ENCODE peak calls at places on chromosomes 11 and 22, in four cellular contexts. E, V, T and I are unnamed samples.

GRCh38 chr11:99865951-99866350 is 821.1 kb upstream of the ARHGAP42 start:
- DNase-seq in T (peak; percentile 0), V (no peak), E (peak; percentile 3), I (no peak)

GRCh38 chr22:27331526-27332281 is 469.9 kb downstream of the MN1 start:
- DNase-seq in E (no peak), T (peak; percentile 30), V (peak; percentile 72), I (no peak)

GRCh38 chr11:56214537-56214936 is 19.5 kb downstream of the OR5T2 start:
- DNase-seq in E (no peak), V (no peak), T (no peak), I (no peak)

GRCh38 chr11:6258571-6258998 is 1.1 kb upstream of the CCKBR start:
- DNase-seq in T (no peak), V (peak; percentile 64), E (peak; percentile 9), I (no peak)

GRCh38 chr22:48832592-48832991 is 995.1 kb downstream of the BRD1 start:
- DNase-seq in V (no peak), E (no peak), T (no peak), I (no peak)

GRCh38 chr22:42928969-42929837 is 72.1 kb upstream of the ARFGAP3 start:
- DNase-seq in E (no peak), V (no peak), T (peak; percentile 51), I (no peak)

GRCh38 chr22:31343235-31344191 is 2.6 kb downstream of the PATZ1 start:
- DNase-seq in E (no peak), V (peak; percentile 93), T (peak; percentile 80), I (no peak)

GRCh38 chr11:27868226-27868625 is 168.0 kb upstream of the BDNF start:
- DNase-seq in T (no peak), E (no peak), V (peak; percentile 15), I (no peak)

GRCh38 chr11:1129666-1130160 is 28.0 kb upstream of the MUC5AC start:
- DNase-seq in E (no peak), T (no peak), V (peak; percentile 22), I (no peak)

GRCh38 chr11:9681583-9682372 is 17.9 kb downstream of the SWAP70 start:
- DNase-seq in T (no peak), E (no peak), V (no peak), I (no peak)

GRCh38 chr11:38766796-38767195 is 2168.8 kb upstream of the RAG2 start:
- DNase-seq in V (no peak), T (no peak), E (no peak), I (no peak)

GRCh38 chr22:19962246-19962908 is 20.8 kb upstream of the TXNRD2 start:
- DNase-seq in T (peak; percentile 93), V (peak; percentile 95), E (peak; percentile 71), I (peak; percentile 53)

GRCh38 chr22:31943206-31943975 is 944 bp upstream of the YWHAH start:
- DNase-seq in T (no peak), E (no peak), V (no peak), I (no peak)

GRCh38 chr22:29784451-29785361 is 17.5 kb downstream of the UQCR10 start:
- DNase-seq in E (peak; percentile 38), V (no peak), T (no peak), I (no peak)

GRCh38 chr11:126790550-126790981 is 210.0 kb downstream of the KIRREL3 start:
- DNase-seq in T (peak; percentile 2), V (peak; percentile 16), E (peak; percentile 98), I (no peak)

GRCh38 chr11:86292912-86293606 is 9.0 kb upstream of the HIKESHI start:
- DNase-seq in T (no peak), E (no peak), V (no peak), I (peak; percentile 29)

GRCh38 chr11:119377961-119378667 is 3.4 kb downstream of the USP2 start:
- DNase-seq in T (no peak), V (peak; percentile 86), E (no peak), I (no peak)

GRCh38 chr11:46296520-46297448 is 19.3 kb downstream of the CREB3L1 start:
- DNase-seq in T (no peak), V (peak; percentile 92), E (peak; percentile 99), I (no peak)
- H3K4me3 ChIP-seq in T (no peak overlapping the region), V (peak overlapping the region; percentile 48), E (no peak overlapping the region), I (no peak overlapping the region)

DNA sequence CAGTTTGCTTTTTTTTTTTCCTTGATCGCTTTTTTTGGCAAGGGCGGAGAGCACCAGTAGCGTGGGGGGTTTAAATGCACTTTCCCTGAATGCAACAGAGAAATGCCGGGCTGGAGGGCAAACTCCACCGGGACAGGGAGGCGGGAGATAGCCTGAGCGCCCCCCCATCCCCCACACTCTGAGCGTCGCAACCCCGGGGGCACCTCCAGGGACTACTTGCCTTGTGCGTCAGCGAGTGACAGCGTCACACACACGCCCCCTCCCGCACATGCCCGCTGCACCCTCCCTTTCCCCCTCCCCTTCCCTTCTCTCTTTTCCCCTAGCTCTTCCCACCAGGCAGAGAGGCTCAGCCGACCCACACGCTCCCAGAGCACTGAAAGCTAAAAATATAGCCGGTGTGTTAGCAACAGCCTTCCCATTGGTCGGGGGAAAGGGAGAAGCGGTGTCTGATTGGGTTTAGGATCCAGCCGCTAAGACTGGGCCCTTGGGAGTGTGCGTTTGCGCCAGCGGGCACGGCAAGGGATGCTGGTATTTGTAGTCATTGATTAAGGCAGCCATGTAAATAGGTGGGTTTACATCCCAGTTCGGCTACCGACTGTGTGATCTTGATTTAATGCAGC is 1.7 kb upstream of the TOB2 start:
- DNase-seq in E (peak; percentile 100), T (peak; percentile 100), V (peak; percentile 98), I (peak; percentile 91)
- H3K4me3 ChIP-seq in E (peak overlapping the region; percentile 81), T (peak overlapping the region; percentile 98), V (peak overlapping the region; percentile 96), I (peak overlapping the region; percentile 71)

DNA sequence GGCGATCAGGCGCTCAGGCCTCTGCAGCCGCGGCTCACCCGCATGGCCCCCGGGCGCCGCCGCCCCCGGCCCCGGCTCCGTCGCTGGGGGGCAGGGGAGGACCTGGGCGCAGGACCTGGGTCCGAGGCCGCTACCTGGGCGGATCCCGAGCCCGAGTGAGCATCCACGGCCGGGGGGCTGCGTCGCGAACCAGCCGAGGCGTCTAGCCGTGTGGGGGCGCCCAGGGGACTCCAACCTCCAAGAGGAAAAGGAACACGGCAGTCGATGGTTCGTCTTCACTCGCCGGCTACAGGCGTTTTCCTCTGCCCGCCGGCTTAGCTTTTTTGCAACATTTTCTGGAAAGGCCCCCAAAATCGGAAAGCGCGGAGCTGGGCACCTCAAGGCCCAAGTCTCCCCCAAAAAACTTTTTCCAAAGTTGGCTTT is 698 bp downstream of the PDGFB start:
- DNase-seq in E (no peak), T (peak; percentile 28), V (peak; percentile 59), I (peak; percentile 22)
- H3K4me3 ChIP-seq in E (no peak overlapping the region), T (peak overlapping the region; percentile 54), V (peak overlapping the region; percentile 61), I (no peak overlapping the region)

DNA sequence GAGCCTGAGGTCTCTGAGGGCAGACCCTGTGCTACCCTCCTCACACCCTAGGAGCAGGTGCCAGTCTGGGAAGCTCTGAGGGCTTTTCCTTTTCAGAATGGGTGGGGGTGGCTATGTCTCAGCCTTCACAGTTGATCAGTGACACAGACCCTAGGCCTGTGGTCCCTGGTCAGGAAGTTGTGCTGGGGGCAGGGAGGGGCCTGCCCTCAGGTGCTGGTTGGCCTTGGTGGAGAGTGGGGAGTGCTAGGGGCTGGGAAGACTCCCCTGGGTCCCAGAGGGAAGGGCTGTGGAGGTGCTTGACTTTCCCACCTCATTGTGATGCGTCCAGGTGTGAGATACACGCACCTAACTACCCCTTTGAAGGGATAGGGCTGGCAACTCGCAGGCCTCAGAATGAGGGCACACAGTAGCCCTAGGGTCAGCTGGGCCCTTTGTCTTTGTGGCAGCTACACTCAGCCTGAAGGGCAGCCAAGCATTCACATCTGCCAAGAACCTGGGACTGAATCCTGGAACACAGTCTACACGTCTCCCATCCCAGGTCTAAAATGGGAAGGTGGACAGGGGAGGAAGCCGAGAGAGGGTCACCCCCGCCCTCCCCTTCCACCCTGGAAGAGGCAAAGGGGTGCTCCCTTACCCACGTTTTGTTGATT is 31.2 kb upstream of the ATXN10 start:
- DNase-seq in V (no peak), T (no peak), E (no peak), I (no peak)
- H3K4me3 ChIP-seq in V (no peak overlapping the region), T (no peak overlapping the region), E (no peak overlapping the region), I (no peak overlapping the region)